ENCODE peak calls at places on chromosomes 7 and 10, in ten cellular contexts. K is GM06990; E is activated B cell treated with CpG ODN at 0.5 μM for 24 hours; Z is ELR; L is HCEC 1CT; Y is NCI-H1105 treated with DMSO at 0.1 percent for 48 hours; H is mesendoderm; I is adrenal gland; O is stimulated activated CD4-positive, alpha-beta T cell treated with anti-CD3 and anti-CD28 coated beads, Interleukin-2, amount 100 ng/mL, for 48 hours; U is WERI-Rb-1. R is an unnamed sample.

GRCh38 chr7:98286093-98286525 is 4.6 kb downstream of the BRI3 start:
- DNase-seq in K (no peak), E (no peak), Z (peak), L (peak), Y (no peak), H (peak), I (peak), O (no peak), U (no peak), R (no peak)

GRCh38 chr10:62584216-62584615 is 210.0 kb downstream of the ZNF365 start:
- DNase-seq in K (no peak), E (no peak), Z (peak), L (peak), Y (no peak), H (no peak), I (no peak), O (no peak), U (no peak), R (peak)

GRCh38 chr10:92691591-92692084 is 1.9 kb downstream of the HHEX start:
- DNase-seq in K (peak), E (peak), Z (no peak), L (no peak), Y (no peak), H (peak), I (peak), O (no peak), U (no peak), R (no peak)

GRCh38 chr10:100829933-100830727 is 82.6 kb upstream of the SLF2 start:
- DNase-seq in K (no peak), E (no peak), Z (no peak), L (no peak), Y (no peak), H (peak), I (no peak), O (no peak), U (no peak), R (no peak)

GRCh38 chr7:72446566-72447462 is 34.7 kb upstream of the CALN1 start:
- DNase-seq in K (no peak), E (no peak), Z (no peak), L (no peak), Y (no peak), H (no peak), I (no peak), O (no peak), U (no peak), R (no peak)

GRCh38 chr10:87734987-87735827 is 75.5 kb downstream of the PAPSS2 start:
- DNase-seq in K (no peak), E (no peak), Z (peak), L (peak), Y (peak), H (peak), I (no peak), O (no peak), U (peak), R (peak)

GRCh38 chr10:54613162-54613561 is 187.9 kb downstream of the PCDH15 start:
- DNase-seq in K (no peak), E (no peak), Z (no peak), L (no peak), Y (no peak), H (no peak), I (no peak), O (no peak), U (no peak), R (no peak)

GRCh38 chr7:117829450-117829849 is 43.8 kb downstream of the CTTNBP2 start:
- DNase-seq in K (no peak), E (no peak), Z (peak), L (no peak), Y (no peak), H (no peak), I (no peak), O (no peak), U (no peak), R (no peak)

GRCh38 chr10:8336629-8337331 is 282.3 kb downstream of the GATA3 start:
- DNase-seq in K (no peak), E (no peak), Z (no peak), L (no peak), Y (no peak), H (no peak), I (no peak), O (no peak), U (no peak), R (no peak)

GRCh38 chr7:49488573-49488972 is 284.9 kb upstream of the VWC2 start:
- DNase-seq in K (no peak), E (no peak), Z (no peak), L (no peak), Y (no peak), H (peak), I (no peak), O (no peak), U (no peak), R (no peak)

GRCh38 chr7:47452715-47453092 is 129.2 kb downstream of the TNS3 start:
- DNase-seq in K (no peak), E (no peak), Z (no peak), L (no peak), Y (no peak), H (no peak), I (peak), O (no peak), U (no peak), R (no peak)

GRCh38 chr10:62779487-62780248 is 24.9 kb upstream of the ADO start:
- DNase-seq in K (peak), E (peak), Z (peak), L (peak), Y (peak), H (no peak), I (no peak), O (peak), U (no peak), R (no peak)

GRCh38 chr10:115909037-115909436 is 364.0 kb downstream of the GFRA1 start:
- DNase-seq in K (no peak), E (no peak), Z (no peak), L (no peak), Y (no peak), H (peak), I (no peak), O (no peak), U (no peak), R (no peak)

GRCh38 chr10:101310528-101311439 is 43.2 kb upstream of the BTRC start:
- DNase-seq in K (no peak), E (no peak), Z (no peak), L (no peak), Y (no peak), H (peak), I (peak), O (no peak), U (peak), R (no peak)

GRCh38 chr10:121734517-121735137 is 136.4 kb upstream of the FGFR2 start:
- DNase-seq in K (no peak), E (no peak), Z (peak), L (peak), Y (no peak), H (no peak), I (peak), O (no peak), U (no peak), R (no peak)

GRCh38 chr10:51542863-51543262 is 156.5 kb downstream of the CSTF2T start:
- DNase-seq in K (no peak), E (no peak), Z (no peak), L (no peak), Y (no peak), H (no peak), I (no peak), O (no peak), U (no peak), R (no peak)

GRCh38 chr7:156510966-156511365 is 129.6 kb upstream of the RNF32 start:
- DNase-seq in K (no peak), E (no peak), Z (no peak), L (no peak), Y (no peak), H (no peak), I (no peak), O (no peak), U (no peak), R (no peak)

GRCh38 chr7:15891151-15891842 is 204.8 kb upstream of the MEOX2 start:
- DNase-seq in K (no peak), E (no peak), Z (peak), L (peak), Y (no peak), H (no peak), I (no peak), O (no peak), U (no peak), R (no peak)

GRCh38 chr10:48623607-48624132 is 18.8 kb upstream of the ARHGAP22 start:
- DNase-seq in K (no peak), E (no peak), Z (no peak), L (peak), Y (no peak), H (no peak), I (no peak), O (no peak), U (no peak), R (no peak)